ENCODE peak calls at places on chromosomes 2 and 18, in six cellular contexts. S, L, D, W, C and J are unnamed samples.

GRCh38 chr2:104378853-104379374 is 475.0 kb upstream of the POU3F3 start:
- DNase-seq in S (no peak), L (peak), D (no peak), W (no peak), C (no peak), J (no peak)

GRCh38 chr18:41532344-41533086 is 422.5 kb upstream of the PIK3C3 start:
- DNase-seq in S (no peak), L (no peak), D (no peak), W (no peak), C (no peak), J (no peak)

GRCh38 chr2:146385031-146385430 is 1459.8 kb upstream of the ACVR2A start:
- DNase-seq in S (no peak), L (no peak), D (no peak), W (no peak), C (no peak), J (no peak)

GRCh38 chr2:180679693-180680092 is 300.7 kb upstream of the UBE2E3 start:
- DNase-seq in S (no peak), L (no peak), D (no peak), W (no peak), C (no peak), J (no peak)

GRCh38 chr18:63848159-63848558 is 39.3 kb upstream of the SERPINB2 start:
- DNase-seq in S (no peak), L (no peak), D (no peak), W (no peak), C (no peak), J (no peak)

GRCh38 chr2:27378096-27378808 is 2.3 kb downstream of the ZNF513 start:
- DNase-seq in S (no peak), L (no peak), D (peak), W (no peak), C (peak), J (no peak)

GRCh38 chr2:215653344-215654015 is 217.6 kb upstream of the FN1 start:
- DNase-seq in S (no peak), L (no peak), D (no peak), W (no peak), C (no peak), J (no peak)

GRCh38 chr18:58556333-58557012 is 72.4 kb downstream of the ALPK2 start:
- DNase-seq in S (no peak), L (no peak), D (no peak), W (no peak), C (peak), J (no peak)

GRCh38 chr2:207632575-207633492 is 7.6 kb upstream of the METTL21A start:
- DNase-seq in S (peak), L (peak), D (no peak), W (no peak), C (no peak), J (no peak)

GRCh38 chr2:32933756-32934095 is 13.0 kb upstream of the LTBP1 start:
- DNase-seq in S (no peak), L (no peak), D (no peak), W (no peak), C (no peak), J (no peak)

GRCh38 chr2:233654501-233654900 is 17.2 kb upstream of the UGT1A9 start:
- DNase-seq in S (no peak), L (no peak), D (no peak), W (no peak), C (no peak), J (no peak)

GRCh38 chr2:73050011-73050617 is 21.4 kb downstream of the SFXN5 start:
- DNase-seq in S (no peak), L (peak), D (no peak), W (no peak), C (no peak), J (no peak)

GRCh38 chr2:128544321-128545037 is 225.8 kb upstream of the HS6ST1 start:
- DNase-seq in S (no peak), L (no peak), D (no peak), W (no peak), C (no peak), J (no peak)

GRCh38 chr2:28752608-28752984 is 966 bp downstream of the PPP1CB start:
- DNase-seq in S (no peak), L (no peak), D (no peak), W (no peak), C (peak), J (no peak)

GRCh38 chr2:28750316-28751101 is 1.1 kb upstream of the PPP1CB start:
- DNase-seq in S (peak), L (peak), D (no peak), W (no peak), C (peak), J (no peak)

GRCh38 chr2:28753043-28753683 is 1.5 kb downstream of the PPP1CB start:
- DNase-seq in S (peak), L (peak), D (peak), W (peak), C (peak), J (no peak)

GRCh38 chr2:28751956-28752607 is 452 bp downstream of the PPP1CB start:
- DNase-seq in S (no peak), L (no peak), D (no peak), W (no peak), C (no peak), J (no peak)

DNA sequence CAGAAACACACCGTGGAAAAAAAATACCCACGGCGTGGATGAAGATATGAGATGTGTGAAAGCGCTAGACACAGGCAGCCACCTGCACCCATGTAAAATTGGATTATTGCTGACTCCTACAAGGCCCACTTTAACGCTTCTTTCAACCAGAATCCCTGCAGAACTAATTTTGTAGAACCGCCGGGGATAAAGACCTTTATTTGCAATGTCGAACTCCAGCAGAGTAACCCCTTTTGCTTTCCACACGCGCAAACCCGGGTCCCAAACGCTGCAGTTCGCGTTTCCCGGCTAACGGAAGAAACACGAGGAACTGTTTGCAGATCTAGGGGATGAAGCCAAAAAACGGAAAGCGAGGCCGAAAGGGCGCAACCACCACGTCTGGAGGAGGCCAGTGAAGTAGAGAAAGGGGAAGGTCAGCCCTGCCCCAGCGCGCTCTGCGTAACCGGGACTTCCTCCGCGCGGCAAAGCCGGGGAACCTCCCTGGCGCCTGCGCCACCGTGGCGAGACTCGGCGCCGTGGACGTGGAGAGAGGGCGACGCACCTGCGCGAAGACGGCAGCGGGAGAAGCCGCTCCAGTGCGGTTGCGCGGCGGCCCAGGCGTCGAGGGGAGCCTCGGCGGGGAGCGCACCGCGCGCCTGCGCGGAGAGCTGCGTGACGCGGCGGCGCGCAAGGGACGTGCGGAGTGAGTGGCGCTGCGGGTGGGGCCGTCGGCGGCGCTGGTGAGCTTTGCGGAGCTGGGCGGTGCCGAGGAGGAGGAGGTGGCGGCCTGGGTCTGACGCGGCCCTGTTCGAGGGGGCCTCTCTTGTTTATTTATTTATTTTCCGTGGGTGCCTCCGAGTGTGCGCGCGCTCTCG is at the start of gene PPP1CB:
- DNase-seq in S (peak), L (peak), D (peak), W (peak), C (peak), J (peak)
- TF ChIP-seq CTCF in S (peak), L (no peak), D (peak), W (peak), C (no peak), J (peak)

GRCh38 chr2:182868423-182868822 is 2.0 kb upstream of the FRZB start:
- DNase-seq in S (no peak), L (no peak), D (no peak), W (no peak), C (no peak), J (no peak)

GRCh38 chr2:182866461-182867369 is at the start of gene FRZB:
- DNase-seq in S (peak), L (peak), D (peak), W (peak), C (no peak), J (peak)

GRCh38 chr2:182866095-182866460 is 359 bp downstream of the FRZB start:
- DNase-seq in S (no peak), L (no peak), D (peak), W (peak), C (no peak), J (no peak)

GRCh38 chr2:182867411-182868048 is 1.1 kb upstream of the FRZB start:
- DNase-seq in S (no peak), L (no peak), D (no peak), W (no peak), C (no peak), J (no peak)

DNA sequence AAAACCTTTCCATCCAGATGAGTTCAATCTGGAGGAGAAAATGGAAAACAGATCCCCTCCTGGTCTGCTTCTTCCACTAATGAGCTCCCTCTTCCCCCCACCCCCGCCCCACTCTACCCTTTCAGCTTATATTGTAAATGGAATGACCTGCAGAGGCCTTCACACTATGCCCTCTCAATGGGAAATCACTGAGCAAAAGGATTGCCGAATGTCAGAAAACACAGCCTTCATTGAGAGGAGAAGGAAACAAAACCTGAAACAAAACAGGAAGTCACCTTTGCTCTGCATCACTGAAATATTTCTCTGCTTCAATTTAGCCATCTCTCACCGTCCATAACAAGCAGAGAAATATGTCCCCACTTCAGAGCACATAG is 1.6 kb upstream of the FRZB start:
- DNase-seq in S (no peak), L (no peak), D (no peak), W (no peak), C (no peak), J (no peak)
- TF ChIP-seq CTCF in S (no peak), L (no peak), D (no peak), W (no peak), C (no peak), J (no peak)

GRCh38 chr2:116440104-116440653 is 1374.3 kb upstream of the DDX18 start:
- DNase-seq in S (no peak), L (no peak), D (no peak), W (no peak), C (no peak), J (no peak)
- TF ChIP-seq CTCF in S (no peak), L (no peak), D (no peak), W (no peak), C (no peak), J (no peak)

DNA sequence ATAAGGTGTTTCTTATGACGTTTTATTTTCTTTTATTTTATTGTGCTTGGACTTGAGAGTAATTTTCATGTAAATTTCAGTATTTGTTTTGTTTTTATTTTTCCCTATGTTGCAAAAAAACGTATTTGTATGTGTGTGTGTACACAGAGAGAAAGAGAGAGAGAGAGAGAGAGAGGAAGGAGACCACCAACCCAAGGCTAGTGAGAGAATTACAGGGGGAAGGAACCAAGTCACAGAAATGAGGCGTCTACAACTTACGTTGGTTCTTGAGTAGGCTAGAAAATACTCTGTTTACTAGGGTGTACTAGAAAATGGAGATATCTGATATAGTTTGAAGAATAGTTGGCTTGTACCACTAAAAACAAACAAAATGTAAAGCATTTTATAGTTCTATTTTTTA is 7.7 kb upstream of the DSC1 start:
- DNase-seq in S (no peak), L (no peak), D (no peak), W (no peak), C (no peak), J (no peak)
- TF ChIP-seq CTCF in S (no peak), L (no peak), D (no peak), W (no peak), C (no peak), J (no peak)